ENCODE peak calls at places on chromosomes 1 and 21, in four cellular contexts. I is IMR-90, R is astrocyte of the spinal cord, Q is HFFc6. C is an unnamed sample.

GRCh38 chr1:18160290-18160942 is 52.8 kb downstream of the IGSF21 start:
- DNase-seq in I (no peak), R (no peak), Q (no peak), C (no peak)

GRCh38 chr21:43343095-43343991 is 83.6 kb downstream of the SIK1 start:
- DNase-seq in I (no peak), R (no peak), Q (no peak), C (no peak)

GRCh38 chr1:87197156-87197555 is 131.5 kb upstream of the LMO4 start:
- DNase-seq in Q (no peak), I (peak; percentile 52), R (peak; percentile 10), C (no peak)

GRCh38 chr1:33468011-33468410 is 4.4 kb upstream of the ZSCAN20 start:
- DNase-seq in R (no peak), Q (no peak), I (no peak), C (no peak)

GRCh38 chr1:116111196-116112021 is at the start of gene MAB21L3:
- DNase-seq in Q (no peak), R (no peak), I (no peak), C (no peak)

GRCh38 chr1:147748687-147749350 is 11.6 kb downstream of the GJA5 start:
- DNase-seq in Q (no peak), R (no peak), I (no peak), C (no peak)

GRCh38 chr1:3869751-3870301 is 12.6 kb downstream of the DFFB start:
- DNase-seq in R (peak; percentile 39), I (no peak), Q (no peak), C (no peak)

GRCh38 chr21:45975017-45975595 is 6.5 kb upstream of the COL6A1 start:
- DNase-seq in R (peak; percentile 51), I (peak; percentile 43), Q (peak; percentile 18), C (no peak)

GRCh38 chr21:29431680-29432079 is 133.0 kb downstream of the BACH1 start:
- DNase-seq in R (no peak), Q (no peak), I (no peak), C (no peak)

GRCh38 chr1:28074892-28075511 is 13.4 kb downstream of the EYA3 start:
- DNase-seq in R (no peak), Q (no peak), I (no peak), C (no peak)

GRCh38 chr1:11594222-11594621 is 60.0 kb downstream of the FBXO2 start:
- DNase-seq in Q (peak; percentile 16), I (peak; percentile 2), R (no peak), C (no peak)

GRCh38 chr1:40423264-40423642 is 27.0 kb upstream of the ZFP69B start:
- DNase-seq in I (no peak), R (no peak), Q (no peak), C (no peak)

GRCh38 chr1:7225711-7226505 is 440.7 kb downstream of the CAMTA1 start:
- DNase-seq in R (no peak), Q (no peak), I (no peak), C (no peak)

GRCh38 chr21:36635991-36636390 is 62.9 kb upstream of the SIM2 start:
- DNase-seq in I (no peak), R (no peak), Q (no peak), C (no peak)

GRCh38 chr21:15379776-15380175 is 315.0 kb upstream of the NRIP1 start:
- DNase-seq in Q (no peak), R (no peak), I (no peak), C (no peak)

GRCh38 chr1:240611228-240611618 is 732 bp downstream of the GREM2 start:
- DNase-seq in I (no peak), Q (no peak), R (no peak), C (no peak)

GRCh38 chr1:234102591-234102990 is 198.1 kb downstream of the SLC35F3 start:
- DNase-seq in Q (no peak), I (no peak), R (peak; percentile 60), C (no peak)

GRCh38 chr21:36465481-36465880 is 14.4 kb downstream of the CLDN14 start:
- DNase-seq in Q (no peak), R (no peak), I (no peak), C (no peak)

GRCh38 chr1:204988201-204988600 is 54.8 kb upstream of the CNTN2 start:
- DNase-seq in Q (no peak), R (no peak), I (no peak), C (no peak)

GRCh38 chr21:33020558-33021100 is 5.1 kb upstream of the OLIG2 start:
- DNase-seq in I (no peak), R (no peak), Q (no peak), C (no peak)

GRCh38 chr1:203480525-203481084 is 5.0 kb downstream of the PRELP start:
- DNase-seq in Q (peak; percentile 92), I (peak; percentile 97), R (peak; percentile 60), C (peak; percentile 85)

GRCh38 chr1:192808588-192809285 is at the start of gene RGS2:
- DNase-seq in R (peak; percentile 96), I (peak; percentile 95), Q (peak; percentile 84), C (peak; percentile 88)
- TF ChIP-seq CTCF in R (peak; percentile 21), I (peak; percentile 25), Q (peak; percentile 64), C (no peak)

DNA sequence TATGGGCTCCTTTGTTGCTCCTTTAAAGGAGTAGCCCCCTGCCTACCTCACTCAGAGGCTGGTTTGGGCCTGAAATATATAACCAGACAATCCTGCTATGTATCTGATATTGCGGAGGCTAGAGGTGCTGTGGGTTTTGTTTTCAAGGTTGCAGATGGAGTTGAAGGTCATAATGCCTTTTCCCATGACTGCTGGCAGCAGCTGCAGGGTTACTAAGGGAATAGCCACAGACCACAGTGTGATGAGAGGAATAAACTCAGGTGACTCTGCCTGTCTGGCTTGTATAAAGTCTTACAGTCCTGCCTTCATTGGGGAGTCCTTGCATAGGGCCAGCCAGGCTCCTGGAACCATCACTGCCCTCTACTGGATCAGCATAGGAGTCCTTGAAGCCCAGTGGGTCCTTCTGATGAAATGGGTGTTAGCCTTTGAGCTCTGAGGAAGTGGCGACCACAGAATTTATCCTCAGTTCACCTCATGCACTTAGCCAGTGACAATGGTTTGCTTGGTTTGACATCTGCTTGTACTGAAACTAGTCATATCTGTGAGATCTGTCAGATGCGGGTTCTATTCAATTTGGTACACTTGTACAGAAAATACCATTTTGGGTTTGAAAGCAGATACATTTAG is 174.4 kb upstream of the HMCN1 start:
- DNase-seq in I (peak; percentile 46), R (peak; percentile 58), Q (peak; percentile 38), C (peak; percentile 14)
- TF ChIP-seq CTCF in I (peak; percentile 44), R (peak; percentile 63), Q (peak; percentile 74), C (peak; percentile 45)

DNA sequence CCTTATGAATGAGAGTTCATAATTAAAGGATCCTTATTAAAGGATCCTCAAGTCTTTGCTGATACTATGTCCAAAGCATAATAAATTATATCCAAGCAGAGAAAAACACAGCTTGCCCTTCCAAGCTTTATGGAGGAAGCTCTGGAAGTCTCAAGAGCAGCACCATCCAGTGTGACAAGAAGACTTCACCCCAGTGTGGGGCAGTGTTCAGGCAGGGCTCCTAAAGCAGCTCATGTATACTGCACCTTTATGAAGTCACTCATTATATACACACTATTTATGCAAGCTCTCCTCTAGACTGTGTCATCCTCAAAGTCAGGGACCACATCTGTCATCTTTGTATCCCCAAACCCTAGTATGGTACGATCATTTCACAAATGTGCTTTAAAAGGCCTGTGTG is 11.9 kb upstream of the CCN1 start:
- DNase-seq in R (no peak), Q (no peak), I (no peak), C (no peak)
- TF ChIP-seq CTCF in R (no peak), Q (no peak), I (no peak), C (no peak)

DNA sequence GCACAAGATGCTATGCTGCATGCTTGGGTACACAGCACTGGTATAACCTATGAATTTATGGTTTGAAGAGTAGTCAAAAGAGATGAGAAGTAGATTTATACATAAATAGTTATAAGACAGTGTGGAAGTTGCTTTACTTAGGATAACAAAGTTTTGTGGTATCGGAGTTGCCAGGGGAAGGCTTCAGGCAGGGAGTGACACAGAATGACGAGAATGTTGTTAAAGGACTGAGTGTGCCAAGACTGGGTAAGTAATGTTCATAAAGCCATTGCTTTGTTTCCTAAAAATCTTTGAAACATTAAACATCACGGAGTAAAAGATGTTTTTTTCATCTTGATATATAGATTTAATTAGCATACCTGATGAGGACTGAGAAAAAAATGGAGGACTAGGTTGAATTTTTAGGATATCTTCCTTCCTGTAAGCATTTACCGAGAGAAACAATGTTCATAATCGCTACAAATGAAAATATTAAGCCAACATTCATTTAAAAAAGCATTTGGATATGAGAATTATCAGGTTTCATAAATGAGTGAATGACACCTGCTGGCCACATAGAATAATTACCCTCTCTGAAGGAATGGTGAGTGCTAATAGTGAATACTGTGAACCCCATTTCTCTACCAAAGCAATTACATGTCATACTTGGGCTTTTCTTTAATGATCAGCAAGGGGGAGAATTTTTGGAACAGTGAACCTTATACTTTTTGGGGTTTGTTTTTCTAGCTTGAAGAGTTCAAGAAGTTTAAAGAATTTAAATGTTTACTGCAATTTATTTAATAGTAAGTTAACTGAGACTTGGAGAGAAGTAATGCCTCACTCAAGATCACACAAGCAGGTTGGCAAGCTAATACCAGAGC is 28.4 kb downstream of the EXTL2 start:
- DNase-seq in R (peak; percentile 66), I (peak; percentile 70), Q (peak; percentile 3), C (peak; percentile 44)
- TF ChIP-seq CTCF in R (peak; percentile 48), I (peak; percentile 65), Q (peak; percentile 85), C (peak; percentile 50)